ENCODE peak calls at places on chromosome 6, in seven cellular contexts. One of them, this sample, is unnamed.

GRCh38 chr6:144797881-144798589 is 512.9 kb downstream of the UTRN start:
- DNase-seq in B cell: no peak
- DNase-seq in PC-3: peak; percentile 95
- DNase-seq in thyroid gland: no peak
- DNase-seq in stimulated activated CD4-positive, alpha-beta T cell treated with anti-CD3 and anti-CD28 coated beads, Interleukin-4, amount 100 ng/mL, for 48 hours: no peak
- DNase-seq in mesothelial cell of epicardium: no peak
- DNase-seq in SW 1271: peak; percentile 93
- DNase-seq in this sample: no peak

GRCh38 chr6:84046755-84047154 is 13.2 kb downstream of the MRAP2 start:
- DNase-seq in B cell: no peak
- DNase-seq in PC-3: no peak
- DNase-seq in thyroid gland: no peak
- DNase-seq in stimulated activated CD4-positive, alpha-beta T cell treated with anti-CD3 and anti-CD28 coated beads, Interleukin-4, amount 100 ng/mL, for 48 hours: no peak
- DNase-seq in mesothelial cell of epicardium: no peak
- DNase-seq in SW 1271: no peak
- DNase-seq in this sample: no peak

GRCh38 chr6:106165885-106166485 is 79.8 kb downstream of the PRDM1 start:
- DNase-seq in B cell: no peak
- DNase-seq in PC-3: peak; percentile 53
- DNase-seq in thyroid gland: no peak
- DNase-seq in stimulated activated CD4-positive, alpha-beta T cell treated with anti-CD3 and anti-CD28 coated beads, Interleukin-4, amount 100 ng/mL, for 48 hours: no peak
- DNase-seq in mesothelial cell of epicardium: no peak
- DNase-seq in SW 1271: no peak
- DNase-seq in this sample: no peak

GRCh38 chr6:161660666-161661571 is 387.1 kb upstream of the AGPAT4 start:
- DNase-seq in B cell: no peak
- DNase-seq in PC-3: peak; percentile 14
- DNase-seq in thyroid gland: no peak
- DNase-seq in stimulated activated CD4-positive, alpha-beta T cell treated with anti-CD3 and anti-CD28 coated beads, Interleukin-4, amount 100 ng/mL, for 48 hours: no peak
- DNase-seq in mesothelial cell of epicardium: no peak
- DNase-seq in SW 1271: no peak
- DNase-seq in this sample: no peak

GRCh38 chr6:32393660-32394420 is 13.1 kb downstream of the BTNL2 start:
- DNase-seq in B cell: no peak
- DNase-seq in PC-3: peak; percentile 44
- DNase-seq in thyroid gland: peak; percentile 12
- DNase-seq in stimulated activated CD4-positive, alpha-beta T cell treated with anti-CD3 and anti-CD28 coated beads, Interleukin-4, amount 100 ng/mL, for 48 hours: no peak
- DNase-seq in mesothelial cell of epicardium: no peak
- DNase-seq in SW 1271: peak; percentile 22
- DNase-seq in this sample: peak; percentile 4

GRCh38 chr6:36858407-36858981 is 16.1 kb downstream of the PPIL1 start:
- DNase-seq in B cell: no peak
- DNase-seq in PC-3: no peak
- DNase-seq in thyroid gland: no peak
- DNase-seq in stimulated activated CD4-positive, alpha-beta T cell treated with anti-CD3 and anti-CD28 coated beads, Interleukin-4, amount 100 ng/mL, for 48 hours: no peak
- DNase-seq in mesothelial cell of epicardium: no peak
- DNase-seq in SW 1271: peak; percentile 67
- DNase-seq in this sample: no peak

GRCh38 chr6:149450679-149451360 is 34.0 kb downstream of the ZC3H12D start:
- DNase-seq in B cell: no peak
- DNase-seq in PC-3: no peak
- DNase-seq in thyroid gland: peak; percentile 76
- DNase-seq in stimulated activated CD4-positive, alpha-beta T cell treated with anti-CD3 and anti-CD28 coated beads, Interleukin-4, amount 100 ng/mL, for 48 hours: no peak
- DNase-seq in mesothelial cell of epicardium: no peak
- DNase-seq in SW 1271: no peak
- DNase-seq in this sample: no peak

GRCh38 chr6:27720607-27721580 is 191.3 kb downstream of the OR2B2 start:
- DNase-seq in B cell: no peak
- DNase-seq in PC-3: peak; percentile 48
- DNase-seq in thyroid gland: no peak
- DNase-seq in stimulated activated CD4-positive, alpha-beta T cell treated with anti-CD3 and anti-CD28 coated beads, Interleukin-4, amount 100 ng/mL, for 48 hours: no peak
- DNase-seq in mesothelial cell of epicardium: no peak
- DNase-seq in SW 1271: no peak
- DNase-seq in this sample: peak; percentile 73

GRCh38 chr6:33905081-33905609 is 101.3 kb upstream of the MLN start:
- DNase-seq in B cell: peak; percentile 59
- DNase-seq in PC-3: no peak
- DNase-seq in thyroid gland: no peak
- DNase-seq in stimulated activated CD4-positive, alpha-beta T cell treated with anti-CD3 and anti-CD28 coated beads, Interleukin-4, amount 100 ng/mL, for 48 hours: no peak
- DNase-seq in mesothelial cell of epicardium: no peak
- DNase-seq in SW 1271: no peak
- DNase-seq in this sample: no peak

GRCh38 chr6:112951829-112952228 is 604.7 kb downstream of the RFPL4B start:
- DNase-seq in B cell: no peak
- DNase-seq in PC-3: peak; percentile 34
- DNase-seq in thyroid gland: no peak
- DNase-seq in stimulated activated CD4-positive, alpha-beta T cell treated with anti-CD3 and anti-CD28 coated beads, Interleukin-4, amount 100 ng/mL, for 48 hours: no peak
- DNase-seq in mesothelial cell of epicardium: no peak
- DNase-seq in SW 1271: no peak
- DNase-seq in this sample: no peak

GRCh38 chr6:161238076-161238869 is 35.6 kb downstream of the AGPAT4 start:
- DNase-seq in B cell: no peak
- DNase-seq in PC-3: no peak
- DNase-seq in thyroid gland: no peak
- DNase-seq in stimulated activated CD4-positive, alpha-beta T cell treated with anti-CD3 and anti-CD28 coated beads, Interleukin-4, amount 100 ng/mL, for 48 hours: no peak
- DNase-seq in mesothelial cell of epicardium: no peak
- DNase-seq in SW 1271: no peak
- DNase-seq in this sample: no peak

GRCh38 chr6:40394381-40394780 is 192.8 kb downstream of the LRFN2 start:
- DNase-seq in B cell: no peak
- DNase-seq in PC-3: no peak
- DNase-seq in thyroid gland: no peak
- DNase-seq in stimulated activated CD4-positive, alpha-beta T cell treated with anti-CD3 and anti-CD28 coated beads, Interleukin-4, amount 100 ng/mL, for 48 hours: no peak
- DNase-seq in mesothelial cell of epicardium: no peak
- DNase-seq in SW 1271: no peak
- DNase-seq in this sample: no peak

GRCh38 chr6:894274-894673 is 201.3 kb upstream of the EXOC2 start:
- DNase-seq in B cell: no peak
- DNase-seq in PC-3: no peak
- DNase-seq in thyroid gland: no peak
- DNase-seq in stimulated activated CD4-positive, alpha-beta T cell treated with anti-CD3 and anti-CD28 coated beads, Interleukin-4, amount 100 ng/mL, for 48 hours: peak; percentile 5
- DNase-seq in mesothelial cell of epicardium: no peak
- DNase-seq in SW 1271: no peak
- DNase-seq in this sample: no peak

GRCh38 chr6:143157146-143157545 is 96.5 kb downstream of the AIG1 start:
- DNase-seq in B cell: no peak
- DNase-seq in PC-3: peak; percentile 13
- DNase-seq in thyroid gland: no peak
- DNase-seq in stimulated activated CD4-positive, alpha-beta T cell treated with anti-CD3 and anti-CD28 coated beads, Interleukin-4, amount 100 ng/mL, for 48 hours: no peak
- DNase-seq in mesothelial cell of epicardium: no peak
- DNase-seq in SW 1271: no peak
- DNase-seq in this sample: no peak

GRCh38 chr6:90220273-90220672 is 76.4 kb downstream of the BACH2 start:
- DNase-seq in B cell: no peak
- DNase-seq in PC-3: peak; percentile 69
- DNase-seq in thyroid gland: peak; percentile 25
- DNase-seq in stimulated activated CD4-positive, alpha-beta T cell treated with anti-CD3 and anti-CD28 coated beads, Interleukin-4, amount 100 ng/mL, for 48 hours: no peak
- DNase-seq in mesothelial cell of epicardium: no peak
- DNase-seq in SW 1271: no peak
- DNase-seq in this sample: no peak

GRCh38 chr6:45681860-45682488 is 304.2 kb upstream of the SUPT3H start:
- DNase-seq in B cell: peak; percentile 85
- DNase-seq in PC-3: peak; percentile 34
- DNase-seq in thyroid gland: no peak
- DNase-seq in stimulated activated CD4-positive, alpha-beta T cell treated with anti-CD3 and anti-CD28 coated beads, Interleukin-4, amount 100 ng/mL, for 48 hours: peak; percentile 49
- DNase-seq in mesothelial cell of epicardium: no peak
- DNase-seq in SW 1271: no peak
- DNase-seq in this sample: no peak

GRCh38 chr6:108609276-108609769 is 48.6 kb downstream of the FOXO3 start:
- DNase-seq in B cell: no peak
- DNase-seq in PC-3: peak; percentile 81
- DNase-seq in thyroid gland: no peak
- DNase-seq in stimulated activated CD4-positive, alpha-beta T cell treated with anti-CD3 and anti-CD28 coated beads, Interleukin-4, amount 100 ng/mL, for 48 hours: no peak
- DNase-seq in mesothelial cell of epicardium: no peak
- DNase-seq in SW 1271: no peak
- DNase-seq in this sample: no peak

GRCh38 chr6:148240463-148240845 is 102.2 kb upstream of the SASH1 start:
- DNase-seq in B cell: no peak
- DNase-seq in PC-3: no peak
- DNase-seq in thyroid gland: no peak
- DNase-seq in stimulated activated CD4-positive, alpha-beta T cell treated with anti-CD3 and anti-CD28 coated beads, Interleukin-4, amount 100 ng/mL, for 48 hours: no peak
- DNase-seq in mesothelial cell of epicardium: no peak
- DNase-seq in SW 1271: no peak
- DNase-seq in this sample: no peak

GRCh38 chr6:65259080-65259479 is 447.9 kb downstream of the EYS start:
- DNase-seq in B cell: no peak
- DNase-seq in PC-3: peak; percentile 42
- DNase-seq in thyroid gland: no peak
- DNase-seq in stimulated activated CD4-positive, alpha-beta T cell treated with anti-CD3 and anti-CD28 coated beads, Interleukin-4, amount 100 ng/mL, for 48 hours: no peak
- DNase-seq in mesothelial cell of epicardium: no peak
- DNase-seq in SW 1271: peak; percentile 35
- DNase-seq in this sample: no peak

GRCh38 chr6:51495806-51496380 is 591.5 kb downstream of the PKHD1 start:
- DNase-seq in B cell: no peak
- DNase-seq in PC-3: no peak
- DNase-seq in thyroid gland: no peak
- DNase-seq in stimulated activated CD4-positive, alpha-beta T cell treated with anti-CD3 and anti-CD28 coated beads, Interleukin-4, amount 100 ng/mL, for 48 hours: no peak
- DNase-seq in mesothelial cell of epicardium: no peak
- DNase-seq in SW 1271: no peak
- DNase-seq in this sample: no peak

GRCh38 chr6:167697316-167697715 is 129.4 kb upstream of the AFDN start:
- DNase-seq in B cell: no peak
- DNase-seq in PC-3: no peak
- DNase-seq in thyroid gland: no peak
- DNase-seq in stimulated activated CD4-positive, alpha-beta T cell treated with anti-CD3 and anti-CD28 coated beads, Interleukin-4, amount 100 ng/mL, for 48 hours: no peak
- DNase-seq in mesothelial cell of epicardium: no peak
- DNase-seq in SW 1271: no peak
- DNase-seq in this sample: no peak

GRCh38 chr6:26501482-26501986 is 1.4 kb downstream of the BTN1A1 start:
- DNase-seq in B cell: peak; percentile 68
- DNase-seq in PC-3: no peak
- DNase-seq in thyroid gland: peak; percentile 15
- DNase-seq in stimulated activated CD4-positive, alpha-beta T cell treated with anti-CD3 and anti-CD28 coated beads, Interleukin-4, amount 100 ng/mL, for 48 hours: peak; percentile 16
- DNase-seq in mesothelial cell of epicardium: no peak
- DNase-seq in SW 1271: no peak
- DNase-seq in this sample: no peak

GRCh38 chr6:16585805-16586204 is 175.5 kb downstream of the ATXN1 start:
- DNase-seq in B cell: no peak
- DNase-seq in PC-3: no peak
- DNase-seq in thyroid gland: no peak
- DNase-seq in stimulated activated CD4-positive, alpha-beta T cell treated with anti-CD3 and anti-CD28 coated beads, Interleukin-4, amount 100 ng/mL, for 48 hours: no peak
- DNase-seq in mesothelial cell of epicardium: no peak
- DNase-seq in SW 1271: no peak
- DNase-seq in this sample: no peak